ENCODE peak calls at places on chromosomes 16 and 17, in ten cellular contexts. R is GM03348; X is NCI-H1092 treated with DMSO at 0.1 percent for 48 hours; G is AG08395; K is hypothalamus; C is activated T-cell treated with anti-CD3 and anti-CD28 coated beads, Interleukin-2, amount 50 U/mL, for 48 hours; J is memory B cell; H is anterior cingulate cortex; Q is activated naive CD4-positive, alpha-beta T cell; W is GF-D8. V is an unnamed sample.

GRCh38 chr16:12959072-12959471 is 57.7 kb downstream of the SHISA9 start:
- DNase-seq in X (no peak), Q (no peak), R (no peak), W (no peak), K (no peak), C (no peak), G (no peak), H (no peak), J (no peak), V (no peak)

GRCh38 chr16:50268352-50268751 is 2.0 kb downstream of the ADCY7 start:
- DNase-seq in X (no peak), C (no peak), H (no peak), G (no peak), W (no peak), K (no peak), Q (no peak), R (no peak), J (no peak), V (no peak)

GRCh38 chr17:61856078-61856477 is 7.2 kb downstream of the BRIP1 start:
- DNase-seq in Q (no peak), R (no peak), X (no peak), K (no peak), W (no peak), H (no peak), G (no peak), C (no peak), J (no peak), V (no peak)

GRCh38 chr16:23293016-23293415 is 9.1 kb upstream of the SCNN1B start:
- DNase-seq in K (no peak), Q (no peak), X (no peak), R (no peak), W (no peak), G (no peak), J (no peak), C (no peak), H (no peak), V (no peak)

GRCh38 chr16:85376292-85377095 is 236.6 kb upstream of the GSE1 start:
- DNase-seq in H (peak; percentile 27), G (peak; percentile 38), X (no peak), J (no peak), R (peak; percentile 66), K (peak; percentile 39), C (no peak), Q (no peak), W (no peak), V (peak; percentile 25)

GRCh38 chr17:14741516-14741915 is 440.6 kb downstream of the HS3ST3B1 start:
- DNase-seq in W (no peak), K (no peak), Q (no peak), C (no peak), H (no peak), G (no peak), J (no peak), X (no peak), R (peak; percentile 20), V (no peak)

GRCh38 chr17:38509008-38509771 is 80.9 kb downstream of the ARHGAP23 start:
- DNase-seq in J (peak; percentile 63), H (peak; percentile 50), X (no peak), Q (peak; percentile 44), W (no peak), G (peak; percentile 94), K (peak; percentile 64), R (peak; percentile 89), C (peak; percentile 80), V (peak; percentile 44)

GRCh38 chr16:8848939-8849391 is 19.8 kb downstream of the CARHSP1 start:
- DNase-seq in Q (no peak), C (no peak), X (no peak), W (no peak), R (peak; percentile 84), J (no peak), G (peak; percentile 91), H (no peak), K (no peak), V (no peak)

GRCh38 chr17:41329279-41329925 is 13.9 kb upstream of the KRTAP17-1 start:
- DNase-seq in W (no peak), Q (no peak), C (peak; percentile 55), H (peak; percentile 10), R (peak; percentile 86), X (peak; percentile 26), G (peak; percentile 75), J (no peak), K (no peak), V (no peak)

GRCh38 chr17:35089846-35090193 is 26.3 kb upstream of the RFFL start:
- DNase-seq in W (peak; percentile 15), C (no peak), Q (peak; percentile 18), K (no peak), R (peak; percentile 39), J (no peak), G (peak; percentile 27), H (no peak), X (no peak), V (no peak)

GRCh38 chr17:9266769-9267168 is 245.5 kb downstream of the NTN1 start:
- DNase-seq in G (no peak), J (no peak), W (no peak), R (no peak), H (no peak), C (no peak), Q (no peak), X (no peak), K (no peak), V (no peak)

GRCh38 chr16:50269061-50269705 is 2.8 kb downstream of the ADCY7 start:
- DNase-seq in R (no peak), W (no peak), G (no peak), C (no peak), H (no peak), K (no peak), J (no peak), Q (no peak), X (no peak), V (no peak)

GRCh38 chr16:67430504-67431076 is 331 bp upstream of the HSD11B2 start:
- DNase-seq in X (peak; percentile 43), R (no peak), G (no peak), H (no peak), W (no peak), K (no peak), J (peak; percentile 47), C (peak; percentile 56), Q (no peak), V (no peak)

GRCh38 chr16:85046957-85047866 is 19.6 kb downstream of the KIAA0513 start:
- DNase-seq in K (no peak), X (no peak), C (no peak), R (no peak), J (no peak), H (no peak), W (no peak), G (no peak), Q (no peak), V (no peak)

GRCh38 chr16:2467301-2468141 is 3.6 kb upstream of the NTN3 start:
- DNase-seq in R (peak; percentile 89), K (peak; percentile 55), W (no peak), G (peak; percentile 92), X (peak; percentile 84), H (peak; percentile 56), J (peak; percentile 40), C (no peak), Q (no peak), V (peak; percentile 52)

GRCh38 chr16:30005341-30006094 is 5.3 kb downstream of the DOC2A start:
- DNase-seq in K (no peak), J (no peak), H (no peak), W (no peak), G (peak; percentile 79), X (peak; percentile 23), Q (no peak), R (peak; percentile 83), C (no peak), V (no peak)

GRCh38 chr17:8753976-8754440 is 4.3 kb downstream of the SPDYE4 start:
- DNase-seq in J (no peak), Q (no peak), X (no peak), G (peak; percentile 28), K (no peak), H (no peak), W (no peak), R (peak; percentile 55), C (no peak), V (no peak)

GRCh38 chr17:58585554-58585953 is 71.1 kb upstream of the MTMR4 start:
- DNase-seq in H (no peak), X (no peak), W (no peak), J (no peak), Q (no peak), R (no peak), G (no peak), C (no peak), K (no peak), V (no peak)

GRCh38 chr17:51857052-51857593 is 301.4 kb downstream of the CA10 start:
- DNase-seq in H (no peak), K (no peak), W (no peak), J (no peak), Q (no peak), G (no peak), R (no peak), X (peak; percentile 62), C (no peak), V (no peak)

GRCh38 chr16:85181739-85182129 is 69.5 kb upstream of the CIBAR2 start:
- DNase-seq in W (no peak), R (no peak), H (no peak), C (no peak), Q (no peak), K (no peak), J (no peak), X (no peak), G (no peak), V (no peak)

V was measured in occipital lobe.